ENCODE peak calls at places on chromosomes 6 and 20, in seven cellular contexts. H is HCT116, N is hepatocyte, S is MM.1S, A is OCI-LY7, G is PC-3, O is GM23338. T is an unnamed sample.

GRCh38 chr6:73231986-73232391 is 6.7 kb upstream of the KHDC1L start:
- DNase-seq in O (no peak), H (no peak), G (peak; percentile 55), N (no peak), A (no peak), S (peak; percentile 48), T (no peak)

GRCh38 chr6:159729598-159729997 is 2.3 kb downstream of the WTAP start:
- DNase-seq in S (no peak), O (peak; percentile 30), H (no peak), A (peak; percentile 64), G (no peak), N (peak; percentile 16), T (peak; percentile 19)

GRCh38 chr20:58797371-58798050 is 53.2 kb downstream of the GNAS-AS1 start:
- DNase-seq in H (no peak), S (no peak), N (no peak), O (no peak), G (no peak), A (no peak), T (no peak)

GRCh38 chr6:159594750-159595117 is 98.3 kb downstream of the SOD2 start:
- DNase-seq in S (no peak), A (no peak), N (no peak), O (no peak), H (peak; percentile 69), G (peak; percentile 74), T (no peak)

GRCh38 chr6:166112580-166112979 is 55.1 kb downstream of the TBXT start:
- DNase-seq in N (peak; percentile 57), O (no peak), H (no peak), G (peak; percentile 71), S (no peak), A (no peak), T (no peak)

GRCh38 chr6:2744206-2744771 is 6.4 kb downstream of the MYLK4 start:
- DNase-seq in G (peak; percentile 53), N (no peak), S (no peak), H (no peak), A (no peak), O (no peak), T (no peak)

GRCh38 chr6:43727634-43728033 is 40.0 kb upstream of the MRPS18A start:
- DNase-seq in G (no peak), H (no peak), A (no peak), S (no peak), O (no peak), N (no peak), T (no peak)

GRCh38 chr20:10359621-10360040 is 74.4 kb downstream of the MKKS start:
- DNase-seq in H (no peak), O (no peak), G (peak; percentile 34), A (no peak), S (no peak), N (no peak), T (no peak)

GRCh38 chr6:74925683-74926082 is 280.2 kb downstream of the COL12A1 start:
- DNase-seq in O (no peak), N (no peak), G (no peak), A (no peak), S (no peak), H (no peak), T (no peak)

GRCh38 chr20:38145094-38146075 is 19.7 kb downstream of the TGM2 start:
- DNase-seq in A (no peak), G (peak; percentile 83), H (no peak), N (no peak), O (no peak), S (no peak), T (no peak)

GRCh38 chr6:119985952-119986736 is 636.6 kb upstream of the MAN1A1 start:
- DNase-seq in N (no peak), S (no peak), G (peak; percentile 54), H (no peak), A (no peak), O (no peak), T (no peak)

DNA sequence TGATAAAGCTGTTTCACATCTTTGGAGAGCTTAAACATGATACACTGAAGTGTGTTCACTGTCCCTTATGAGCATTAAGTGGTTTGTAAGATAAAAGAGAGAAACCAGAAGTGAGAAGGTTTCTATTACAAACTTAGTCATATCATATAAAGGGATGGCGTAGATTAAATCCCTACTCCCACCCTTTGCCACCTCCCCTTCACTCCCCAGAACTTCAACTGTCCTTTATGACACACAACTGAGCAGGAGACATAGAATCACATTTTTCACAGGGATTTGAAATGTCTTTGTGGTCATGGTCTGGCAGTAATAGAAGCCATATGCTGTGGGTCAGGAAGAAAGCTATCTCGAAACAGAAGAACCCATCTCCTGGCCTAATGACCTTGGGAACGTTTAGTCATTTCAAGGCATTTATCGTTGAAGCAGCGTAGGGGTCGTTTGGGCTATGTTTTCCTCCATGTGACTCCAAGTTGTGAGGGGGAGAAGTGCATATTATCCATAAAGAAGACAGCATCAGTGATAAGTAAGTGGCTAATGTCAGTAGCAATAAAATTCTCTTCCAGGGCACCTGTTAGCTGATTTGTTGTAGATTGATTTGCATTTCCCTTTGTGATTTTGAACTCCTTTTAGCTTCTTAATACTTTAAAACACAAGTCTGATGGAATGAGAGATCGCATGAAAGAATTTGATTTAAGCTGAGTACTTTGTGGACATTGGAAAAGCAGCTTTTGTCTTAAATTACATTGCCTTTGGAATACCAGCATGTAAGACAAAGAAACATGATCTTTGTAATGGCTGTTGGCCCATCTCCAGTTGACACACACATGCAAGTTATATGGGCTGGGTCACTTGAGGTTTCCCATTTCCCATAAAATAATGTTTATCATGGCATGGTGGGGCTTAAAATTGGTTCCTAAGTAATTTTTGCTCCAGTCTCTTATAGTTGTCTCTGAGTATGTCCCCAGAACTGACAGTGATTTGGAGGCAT is 501.5 kb upstream of the FLRT3 start:
- DNase-seq in S (no peak), H (no peak), G (peak; percentile 91), O (no peak), A (no peak), N (peak; percentile 22), T (no peak)
- TF ChIP-seq EZH2phosphoT487 in S (no peak), H (no peak), G (no peak), O (no peak), A (no peak), N (no peak), T (no peak)

GRCh38 chr6:80522556-80522955 is 416.1 kb downstream of the BCKDHB start:
- DNase-seq in S (no peak), G (no peak), H (no peak), A (no peak), N (no peak), O (no peak), T (no peak)
- H3K4me3 ChIP-seq in S (no peak overlapping the region), G (no peak overlapping the region), H (no peak overlapping the region), A (no peak overlapping the region), N (no peak overlapping the region), O (no peak overlapping the region), T (no peak overlapping the region)

DNA sequence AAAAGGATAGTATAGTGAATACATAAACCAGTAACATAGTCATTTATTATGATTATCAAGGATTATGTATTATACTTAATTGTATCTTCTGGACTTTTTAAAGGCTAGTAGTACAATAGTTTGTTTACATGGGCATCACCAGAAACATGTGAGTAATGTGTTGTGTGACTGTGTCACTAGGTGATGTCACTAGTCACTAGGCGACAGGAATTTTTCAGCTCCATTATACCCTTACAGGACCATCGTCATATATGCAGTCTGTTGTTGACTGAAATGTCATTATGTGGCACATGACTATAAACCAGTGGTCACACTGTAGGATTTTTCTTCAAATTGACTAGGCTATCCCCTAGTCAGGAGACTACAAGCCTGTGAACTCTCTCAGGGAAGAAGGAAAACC is 86.5 kb upstream of the CENPW start:
- DNase-seq in A (no peak), G (no peak), N (no peak), O (no peak), H (no peak), S (no peak), T (no peak)
- TF ChIP-seq EZH2phosphoT487 in A (no peak), G (no peak), N (no peak), O (no peak), H (no peak), S (no peak), T (no peak)

DNA sequence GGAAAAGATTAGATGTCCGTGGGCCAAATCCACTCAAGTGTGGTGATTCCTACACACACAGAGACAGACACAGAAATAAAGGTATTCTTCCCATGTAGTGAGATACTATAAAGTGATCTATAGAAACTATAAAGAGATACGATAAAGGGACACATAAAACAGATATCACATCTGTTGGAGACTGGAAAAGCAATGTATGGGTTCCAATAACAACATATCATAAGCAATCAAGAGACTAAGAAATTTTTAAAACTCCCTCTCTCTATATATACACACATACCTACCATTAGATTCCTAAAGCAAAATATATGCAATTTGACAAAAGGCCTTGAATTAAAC is 5.2 kb downstream of the PPP1R10 start:
- DNase-seq in N (no peak), G (no peak), O (no peak), A (no peak), S (no peak), H (no peak), T (no peak)
- H3K4me3 ChIP-seq in N (no peak overlapping the region), G (no peak overlapping the region), O (no peak overlapping the region), A (no peak overlapping the region), S (no peak overlapping the region), H (no peak overlapping the region), T (no peak overlapping the region)

GRCh38 chr6:24451581-24452041 is 37.8 kb downstream of the GPLD1 start:
- DNase-seq in S (no peak), N (no peak), H (no peak), A (no peak), G (no peak), O (no peak), T (no peak)
- TF ChIP-seq EZH2phosphoT487 in S (no peak), N (no peak), H (no peak), A (no peak), G (no peak), O (no peak), T (no peak)

GRCh38 chr6:10529231-10529801 is 8.2 kb downstream of the GCNT2 start:
- DNase-seq in H (no peak), N (no peak), O (no peak), G (peak; percentile 60), A (peak; percentile 53), S (no peak), T (no peak)
- H3K4me3 ChIP-seq in H (no peak overlapping the region), N (peak overlapping the region; percentile 12), O (no peak overlapping the region), G (peak overlapping the region; percentile 81), A (peak overlapping the region; percentile 89), S (peak overlapping the region; percentile 67), T (no peak overlapping the region)

DNA sequence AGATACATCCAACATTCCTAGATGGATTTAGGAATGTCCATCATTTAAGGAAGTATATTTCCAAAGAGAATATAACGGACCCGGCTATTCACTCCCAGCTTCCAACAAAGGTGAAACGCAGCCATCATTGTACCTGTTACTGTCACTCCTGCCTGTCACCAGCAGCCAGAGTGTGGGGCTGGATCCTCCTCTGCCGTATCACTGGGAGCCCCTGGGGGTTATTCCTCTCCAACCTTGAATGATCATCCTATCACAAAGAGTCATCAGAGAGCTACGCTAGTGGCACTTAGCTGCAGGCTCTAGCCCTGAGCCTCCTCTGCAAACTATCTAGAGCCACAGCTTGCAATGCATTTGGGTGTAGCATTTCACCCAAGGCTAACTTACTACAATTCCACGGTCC is 73.6 kb upstream of the NHSL1 start:
- DNase-seq in G (no peak), N (no peak), A (no peak), H (no peak), S (no peak), O (peak; percentile 45), T (peak; percentile 26)
- TF ChIP-seq EZH2phosphoT487 in G (no peak), N (no peak), A (no peak), H (no peak), S (no peak), O (no peak), T (no peak)

T was measured in neural progenitor cell.